ENCODE peak calls at places on chromosomes 2 and 18, in six cellular contexts. One of them, this sample, is unnamed.

GRCh38 chr2:213227458-213227857 is 56.8 kb upstream of the SPAG16 start:
- DNase-seq in GM12892: no peak
- DNase-seq in spleen: no peak
- DNase-seq in prostate gland: no peak
- DNase-seq in thyroid gland: no peak
- DNase-seq in body of pancreas: no peak
- DNase-seq in this sample: no peak

GRCh38 chr2:45930396-45930792 is 278.9 kb downstream of the PRKCE start:
- DNase-seq in prostate gland: no peak
- DNase-seq in body of pancreas: no peak
- DNase-seq in spleen: no peak
- DNase-seq in thyroid gland: no peak
- DNase-seq in GM12892: no peak
- DNase-seq in this sample: peak; percentile 56

GRCh38 chr2:148702475-148702874 is 57.9 kb downstream of the EPC2 start:
- DNase-seq in body of pancreas: no peak
- DNase-seq in spleen: no peak
- DNase-seq in prostate gland: no peak
- DNase-seq in GM12892: no peak
- DNase-seq in thyroid gland: no peak
- DNase-seq in this sample: no peak

GRCh38 chr18:49362431-49362830 is 98.0 kb downstream of the DYM start:
- DNase-seq in spleen: no peak
- DNase-seq in body of pancreas: no peak
- DNase-seq in thyroid gland: no peak
- DNase-seq in GM12892: no peak
- DNase-seq in prostate gland: no peak
- DNase-seq in this sample: no peak

GRCh38 chr2:136214801-136215200 is 96.9 kb upstream of the CXCR4 start:
- DNase-seq in thyroid gland: no peak
- DNase-seq in spleen: no peak
- DNase-seq in prostate gland: no peak
- DNase-seq in body of pancreas: no peak
- DNase-seq in GM12892: no peak
- DNase-seq in this sample: no peak

GRCh38 chr2:65015731-65016130 is 26.5 kb downstream of the SLC1A4 start:
- DNase-seq in body of pancreas: no peak
- DNase-seq in spleen: no peak
- DNase-seq in prostate gland: no peak
- DNase-seq in thyroid gland: no peak
- DNase-seq in GM12892: no peak
- DNase-seq in this sample: no peak

GRCh38 chr2:108315408-108316193 is 26.9 kb downstream of the SULT1C2 start:
- DNase-seq in spleen: no peak
- DNase-seq in thyroid gland: no peak
- DNase-seq in body of pancreas: no peak
- DNase-seq in prostate gland: peak; percentile 25
- DNase-seq in GM12892: no peak
- DNase-seq in this sample: no peak

GRCh38 chr2:192390401-192390800 is 195.7 kb upstream of the TMEFF2 start:
- DNase-seq in prostate gland: no peak
- DNase-seq in spleen: no peak
- DNase-seq in body of pancreas: no peak
- DNase-seq in GM12892: no peak
- DNase-seq in thyroid gland: no peak
- DNase-seq in this sample: no peak

GRCh38 chr2:32559136-32559535 is 68.7 kb upstream of the TTC27 start:
- DNase-seq in thyroid gland: no peak
- DNase-seq in GM12892: no peak
- DNase-seq in body of pancreas: no peak
- DNase-seq in spleen: no peak
- DNase-seq in prostate gland: no peak
- DNase-seq in this sample: no peak

GRCh38 chr18:36757081-36757480 is 71.7 kb downstream of the TPGS2 start:
- DNase-seq in GM12892: no peak
- DNase-seq in spleen: no peak
- DNase-seq in prostate gland: peak; percentile 28
- DNase-seq in body of pancreas: no peak
- DNase-seq in thyroid gland: no peak
- DNase-seq in this sample: peak; percentile 9

GRCh38 chr2:28720345-28720744 is 31.3 kb upstream of the PPP1CB start:
- DNase-seq in thyroid gland: no peak
- DNase-seq in body of pancreas: no peak
- DNase-seq in prostate gland: no peak
- DNase-seq in spleen: no peak
- DNase-seq in GM12892: no peak
- DNase-seq in this sample: no peak
- TF ChIP-seq POLR2A in thyroid gland: no peak
- TF ChIP-seq POLR2A in body of pancreas: no peak
- TF ChIP-seq POLR2A in prostate gland: no peak
- TF ChIP-seq POLR2A in spleen: no peak
- TF ChIP-seq POLR2A in GM12892: no peak
- TF ChIP-seq POLR2A in this sample: no peak

GRCh38 chr2:24016853-24017703 is 7.2 kb downstream of the MFSD2B start:
- DNase-seq in prostate gland: no peak
- DNase-seq in GM12892: no peak
- DNase-seq in spleen: no peak
- DNase-seq in body of pancreas: no peak
- DNase-seq in thyroid gland: no peak
- DNase-seq in this sample: no peak

GRCh38 chr2:24016376-24016761 is 6.5 kb downstream of the MFSD2B start:
- DNase-seq in GM12892: no peak
- DNase-seq in body of pancreas: no peak
- DNase-seq in spleen: no peak
- DNase-seq in thyroid gland: no peak
- DNase-seq in prostate gland: no peak
- DNase-seq in this sample: no peak

GRCh38 chr2:24017711-24018110 is 7.8 kb downstream of the MFSD2B start:
- DNase-seq in GM12892: no peak
- DNase-seq in spleen: no peak
- DNase-seq in thyroid gland: no peak
- DNase-seq in body of pancreas: no peak
- DNase-seq in prostate gland: no peak
- DNase-seq in this sample: no peak

GRCh38 chr2:24018241-24018640 is 8.4 kb downstream of the MFSD2B start:
- DNase-seq in GM12892: no peak
- DNase-seq in thyroid gland: no peak
- DNase-seq in spleen: no peak
- DNase-seq in prostate gland: no peak
- DNase-seq in body of pancreas: no peak
- DNase-seq in this sample: no peak

DNA sequence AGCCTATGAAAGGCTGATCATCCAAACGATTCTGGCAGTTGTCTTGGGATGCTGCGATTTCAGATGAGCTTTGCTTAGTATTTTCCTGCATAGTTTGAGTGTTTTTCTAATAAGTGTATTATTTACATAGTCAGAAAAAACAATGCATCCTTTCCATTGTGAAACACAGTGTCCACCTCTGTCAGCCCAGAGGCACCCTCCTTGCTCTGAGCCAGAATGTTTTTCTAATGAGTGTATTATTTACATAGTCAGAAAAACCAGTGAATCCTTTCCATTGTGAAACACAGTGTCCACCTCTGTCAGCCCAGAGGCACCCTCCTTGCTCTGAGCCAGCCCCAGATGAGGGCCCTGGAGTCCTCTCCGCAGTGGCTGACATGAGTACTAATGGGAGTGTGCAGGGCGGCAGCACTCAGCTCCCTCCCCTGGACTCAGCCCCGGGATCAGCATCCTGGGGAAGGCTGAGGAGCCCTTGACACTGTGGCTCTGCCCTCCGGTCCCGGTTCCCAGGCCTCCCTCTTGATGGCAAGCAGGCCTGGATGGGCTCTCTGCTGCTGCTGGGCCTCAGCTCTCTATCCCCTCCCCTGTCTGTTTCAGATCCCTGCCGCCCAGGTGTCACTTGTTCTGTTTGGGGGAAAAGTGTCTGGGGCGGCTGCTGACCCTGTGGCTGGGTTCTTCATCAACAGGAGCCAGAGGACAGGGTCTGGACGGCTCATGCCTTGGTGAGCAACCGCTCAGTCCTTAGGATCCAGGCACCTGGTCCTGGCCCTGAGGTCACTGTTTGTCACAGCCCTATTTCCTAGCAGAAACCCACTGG is 5.9 kb downstream of the MFSD2B start:
- DNase-seq in spleen: no peak
- DNase-seq in prostate gland: no peak
- DNase-seq in body of pancreas: no peak
- DNase-seq in GM12892: no peak
- DNase-seq in thyroid gland: no peak
- DNase-seq in this sample: peak; percentile 76
- TF ChIP-seq POLR2A in spleen: no peak
- TF ChIP-seq POLR2A in prostate gland: no peak
- TF ChIP-seq POLR2A in body of pancreas: no peak
- TF ChIP-seq POLR2A in GM12892: no peak
- TF ChIP-seq POLR2A in thyroid gland: no peak
- TF ChIP-seq POLR2A in this sample: no peak

DNA sequence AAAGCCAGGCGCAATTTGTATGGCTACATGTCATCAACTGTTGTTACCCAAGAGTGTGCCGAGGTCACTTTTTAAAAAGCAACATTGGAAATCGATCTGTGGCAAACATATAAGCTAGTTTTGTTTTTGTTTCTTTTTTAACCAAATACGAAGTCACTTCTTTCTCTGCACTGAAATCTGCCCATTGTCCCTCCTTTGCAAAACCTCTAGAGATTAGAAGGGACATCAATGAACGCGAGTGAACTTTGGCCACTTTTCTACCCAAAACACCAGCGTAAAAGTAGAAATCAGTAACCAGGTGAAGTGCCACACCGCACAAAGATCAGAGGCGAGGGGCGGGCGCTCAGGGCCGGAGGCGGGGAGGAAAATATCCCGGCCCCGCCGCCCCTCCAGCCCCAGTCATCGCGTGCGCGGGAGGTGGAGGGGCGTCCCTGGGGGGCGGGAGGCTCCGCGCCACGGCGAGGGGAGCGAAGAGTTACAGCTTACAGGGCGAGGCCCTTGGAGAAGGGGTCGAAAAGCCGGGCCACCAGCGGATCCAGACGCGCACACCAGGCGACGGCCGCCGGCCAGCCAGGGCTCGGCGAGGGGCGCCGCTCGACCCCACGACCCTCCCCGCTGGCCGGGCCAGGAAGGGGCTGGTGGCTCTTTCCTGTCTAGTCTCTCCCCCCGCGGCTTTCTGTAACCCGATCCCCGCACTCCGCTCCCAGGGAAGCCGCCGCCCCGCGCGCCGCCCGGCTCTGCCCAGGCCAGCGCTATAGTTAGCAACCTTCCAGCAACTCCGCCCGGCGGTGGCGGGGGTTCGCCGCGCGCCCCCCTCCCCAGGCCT is 993 bp downstream of the RBMS1 start:
- DNase-seq in prostate gland: peak; percentile 73
- DNase-seq in body of pancreas: peak; percentile 63
- DNase-seq in thyroid gland: peak; percentile 80
- DNase-seq in GM12892: no peak
- DNase-seq in spleen: peak; percentile 86
- DNase-seq in this sample: peak; percentile 49
- TF ChIP-seq POLR2A in prostate gland: no peak
- TF ChIP-seq POLR2A in body of pancreas: peak; percentile 8
- TF ChIP-seq POLR2A in thyroid gland: peak; percentile 60
- TF ChIP-seq POLR2A in GM12892: no peak
- TF ChIP-seq POLR2A in spleen: no peak
- TF ChIP-seq POLR2A in this sample: peak; percentile 24

GRCh38 chr2:37635359-37636208 is 35.9 kb downstream of the CDC42EP3 start:
- DNase-seq in prostate gland: no peak
- DNase-seq in GM12892: no peak
- DNase-seq in spleen: peak; percentile 81
- DNase-seq in body of pancreas: no peak
- DNase-seq in thyroid gland: no peak
- DNase-seq in this sample: no peak
- TF ChIP-seq POLR2A in prostate gland: no peak
- TF ChIP-seq POLR2A in GM12892: peak; percentile 19
- TF ChIP-seq POLR2A in spleen: no peak
- TF ChIP-seq POLR2A in body of pancreas: no peak
- TF ChIP-seq POLR2A in thyroid gland: no peak
- TF ChIP-seq POLR2A in this sample: no peak

DNA sequence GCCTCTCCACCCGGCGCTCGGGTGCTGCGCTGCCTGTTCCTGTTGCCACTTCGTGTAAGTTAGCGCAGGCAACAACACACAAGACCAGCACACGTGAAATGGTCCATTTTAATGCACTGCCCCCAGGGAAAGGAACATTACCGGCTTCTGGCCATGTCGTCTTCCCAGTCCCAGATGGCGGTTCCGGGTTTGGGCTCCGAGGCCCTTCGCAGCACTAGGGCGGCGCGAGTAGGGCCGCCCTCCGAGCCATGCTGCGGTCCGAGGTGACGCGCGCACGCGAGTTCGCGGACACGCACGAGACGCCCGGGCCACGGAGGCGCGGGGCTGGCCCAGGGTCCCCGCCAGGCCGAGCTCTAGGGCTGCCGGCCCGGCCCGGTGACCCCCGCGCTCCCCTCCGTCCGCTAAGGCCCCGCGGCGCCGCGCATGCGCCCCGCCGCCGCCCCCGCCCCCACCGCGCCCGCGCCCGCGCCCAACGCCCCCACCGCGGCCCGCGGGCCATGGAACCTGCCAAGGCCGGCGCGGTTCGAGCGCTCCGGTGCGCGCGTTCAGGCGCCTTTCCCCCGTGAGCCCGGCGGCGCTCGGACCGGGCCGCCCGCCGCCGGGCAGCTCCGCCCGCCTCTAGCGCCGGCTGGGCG is 365 bp upstream of the ZNF236 start:
- DNase-seq in GM12892: peak; percentile 59
- DNase-seq in spleen: peak; percentile 94
- DNase-seq in body of pancreas: peak; percentile 65
- DNase-seq in thyroid gland: peak; percentile 59
- DNase-seq in prostate gland: peak; percentile 37
- DNase-seq in this sample: peak; percentile 19
- TF ChIP-seq POLR2A in GM12892: peak; percentile 79
- TF ChIP-seq POLR2A in spleen: no peak
- TF ChIP-seq POLR2A in body of pancreas: peak; percentile 43
- TF ChIP-seq POLR2A in thyroid gland: peak; percentile 53
- TF ChIP-seq POLR2A in prostate gland: peak; percentile 33
- TF ChIP-seq POLR2A in this sample: peak; percentile 30